ENCODE peak calls at places on chromosomes 4 and X, in seven cellular contexts. J, O, X, U, F, S and M are unnamed samples.
A peak's percentile ranks its signal among the peaks of the same experiment; 100 is the strongest.

GRCh38 chr4:2761035-2761923 is 5.1 kb upstream of the TNIP2 start:
- DNase-seq in S (no peak), O (no peak), J (peak; percentile 52), U (no peak), X (no peak), F (peak; percentile 61), M (peak; percentile 88)

GRCh38 chr4:16034010-16034829 is 49.6 kb downstream of the PROM1 start:
- DNase-seq in U (no peak), O (no peak), J (no peak), S (no peak), F (no peak), X (no peak), M (no peak)

GRCh38 chr4:74218201-74218600 is 60.3 kb downstream of the MTHFD2L start:
- DNase-seq in U (no peak), O (no peak), X (no peak), F (no peak), S (no peak), J (no peak), M (no peak)

GRCh38 chr4:36709986-36710385 is 428.6 kb downstream of the DTHD1 start:
- DNase-seq in F (no peak), X (no peak), S (no peak), O (no peak), U (no peak), J (no peak), M (no peak)

GRCh38 chr4:77493120-77493767 is 112.4 kb upstream of the CXCL13 start:
- DNase-seq in F (no peak), U (no peak), S (no peak), X (no peak), O (no peak), J (no peak), M (no peak)

GRCh38 chr4:38782452-38783108 is at the start of gene TLR10:
- DNase-seq in O (no peak), S (no peak), F (no peak), J (no peak), X (peak; percentile 95), U (peak; percentile 77), M (no peak)

GRCh38 chr4:145823743-145824142 is 114.9 kb downstream of the ZNF827 start:
- DNase-seq in O (no peak), S (no peak), F (no peak), J (no peak), U (no peak), X (no peak), M (no peak)

GRCh38 chr4:78553526-78554060 is 2.0 kb downstream of the ANXA3 start:
- DNase-seq in J (no peak), X (no peak), U (no peak), S (no peak), O (no peak), F (no peak), M (no peak)

GRCh38 chr4:173347467-173347866 is 13.3 kb upstream of the HMGB2 start:
- DNase-seq in U (no peak), J (no peak), S (no peak), O (no peak), F (no peak), X (no peak), M (no peak)

GRCh38 chrX:10797493-10797892 is 177.1 kb upstream of the MID1 start:
- DNase-seq in U (no peak), X (no peak), J (no peak), F (no peak), S (no peak), O (no peak), M (no peak)

GRCh38 chr4:123649644-123650356 is 253.2 kb downstream of the SPRY1 start:
- DNase-seq in U (peak; percentile 38), X (no peak), J (peak; percentile 71), O (no peak), S (no peak), F (no peak), M (no peak)

GRCh38 chr4:133287396-133287795 is 138.3 kb downstream of the PCDH10 start:
- DNase-seq in U (no peak), S (no peak), O (no peak), J (no peak), X (no peak), F (no peak), M (no peak)

GRCh38 chr4:173167793-173168395 is 717 bp upstream of the GALNT7 start:
- DNase-seq in F (peak; percentile 60), U (peak; percentile 67), S (no peak), O (no peak), X (peak; percentile 66), J (peak; percentile 68), M (peak; percentile 71)

GRCh38 chrX:1196436-1196835 is 16.0 kb downstream of the CRLF2 start:
- DNase-seq in J (no peak), O (no peak), X (no peak), S (no peak), U (no peak), F (no peak), M (no peak)

GRCh38 chrX:46587753-46588171 is 14.2 kb downstream of the CHST7 start:
- DNase-seq in J (no peak), X (no peak), U (no peak), S (no peak), O (peak; percentile 17), F (no peak), M (no peak)
- H3K4me3 ChIP-seq in J (no peak overlapping the region), X (peak overlapping the region; percentile 24), U (no peak overlapping the region), S (peak overlapping the region; percentile 38), O (peak overlapping the region; percentile 32), F (no peak overlapping the region), M (no peak overlapping the region)

GRCh38 chr4:87069037-87069742 is 134.4 kb downstream of the AFF1 start:
- DNase-seq in J (no peak), O (no peak), S (no peak), U (no peak), F (no peak), X (no peak), M (no peak)
- H3K4me1 ChIP-seq in J (peaks cover 47% of the 10 kb centered on the region), O (peaks cover 73% of the 10 kb centered on the region), S (peaks cover 6% of the 10 kb centered on the region), U (peaks cover 19% of the 10 kb centered on the region), F (peaks cover 46% of the 10 kb centered on the region), X (peaks cover 63% of the 10 kb centered on the region), M (peaks cover 20% of the 10 kb centered on the region)

GRCh38 chr4:8168232-8168631 is 9.6 kb upstream of the ABLIM2 start:
- DNase-seq in X (no peak), J (no peak), F (no peak), O (no peak), U (no peak), S (no peak), M (no peak)
- TF ChIP-seq CTCF in X (peak; percentile 80), J (no peak), F (peak; percentile 44), O (peak; percentile 26), U (peak; percentile 51), S (no peak), M (no peak)

DNA sequence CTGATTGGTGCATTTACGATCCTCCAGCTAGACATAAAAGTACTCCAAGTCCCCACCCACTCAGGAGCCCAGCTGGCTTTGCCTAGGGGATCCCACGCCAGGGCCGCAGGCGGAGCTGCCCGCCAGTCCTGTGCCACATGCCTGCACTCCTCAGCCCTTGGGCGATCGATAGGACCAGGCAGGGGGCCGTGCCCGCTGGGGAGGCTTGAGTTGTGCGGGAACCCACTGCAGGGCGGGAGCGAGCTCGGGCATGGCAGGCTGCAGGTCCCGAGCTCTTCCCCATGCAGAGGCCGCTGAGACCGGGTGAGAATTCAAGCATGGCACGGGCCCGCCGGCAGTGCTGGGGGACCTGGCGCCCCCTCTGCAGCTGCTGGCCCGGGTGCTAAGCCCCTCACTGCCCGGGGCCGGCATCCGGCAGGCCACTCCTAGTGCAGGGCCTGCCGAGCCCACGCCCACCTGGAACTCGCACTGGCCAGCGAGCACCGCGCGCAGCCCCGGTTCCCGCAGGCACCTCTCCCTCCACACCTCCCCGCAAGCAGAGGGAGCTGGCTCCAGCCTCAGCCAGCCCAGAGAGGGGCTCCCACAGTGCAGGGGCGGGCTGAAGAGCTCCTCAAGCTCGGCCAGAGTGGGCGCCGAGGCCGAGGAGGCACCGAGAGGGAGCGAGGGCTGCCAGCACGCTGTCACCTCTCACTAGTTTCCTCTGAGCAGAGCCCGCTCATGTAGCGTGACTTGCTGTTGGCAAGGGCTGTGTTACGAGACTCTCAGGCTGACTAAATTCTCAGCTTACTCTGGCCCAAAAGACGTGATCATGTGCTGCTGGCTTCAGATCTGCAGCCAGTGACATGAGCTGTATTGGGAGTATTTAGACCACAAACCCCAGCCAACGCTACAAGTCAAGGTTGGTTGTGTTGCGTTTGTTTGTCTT is 87.5 kb downstream of the TRAPPC11 start:
- DNase-seq in J (no peak), O (no peak), F (no peak), X (no peak), U (no peak), S (peak; percentile 7), M (no peak)
- H3K4me3 ChIP-seq in J (no peak overlapping the region), O (no peak overlapping the region), F (no peak overlapping the region), X (no peak overlapping the region), U (no peak overlapping the region), S (no peak overlapping the region), M (no peak overlapping the region)

DNA sequence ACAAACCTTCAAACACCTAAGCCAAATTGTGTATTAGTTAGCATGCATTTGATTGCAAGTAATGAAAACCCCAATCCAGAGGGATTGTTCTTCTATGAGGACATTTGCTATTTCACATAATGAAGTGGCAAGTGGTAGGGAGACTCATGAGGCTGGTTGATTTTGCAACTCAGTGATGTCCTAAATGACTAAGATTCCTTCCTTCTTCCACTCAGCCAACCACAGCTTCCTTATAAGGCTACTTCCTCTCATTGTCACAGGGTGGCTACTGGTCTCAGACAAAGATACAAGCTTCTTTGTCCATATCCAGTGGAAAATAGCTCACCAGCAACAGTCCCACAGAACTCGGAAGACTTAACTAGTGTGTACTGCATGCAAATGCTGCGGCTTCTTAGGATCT is 5.3 kb upstream of the OTC start:
- DNase-seq in J (no peak), O (no peak), X (no peak), U (no peak), F (no peak), S (no peak), M (no peak)
- H3K4me1 ChIP-seq in J (no peaks in the 10 kb centered on the region), O (no peaks in the 10 kb centered on the region), X (no peaks in the 10 kb centered on the region), U (no peaks in the 10 kb centered on the region), F (no peaks in the 10 kb centered on the region), S (no peaks in the 10 kb centered on the region), M (no peaks in the 10 kb centered on the region)

DNA sequence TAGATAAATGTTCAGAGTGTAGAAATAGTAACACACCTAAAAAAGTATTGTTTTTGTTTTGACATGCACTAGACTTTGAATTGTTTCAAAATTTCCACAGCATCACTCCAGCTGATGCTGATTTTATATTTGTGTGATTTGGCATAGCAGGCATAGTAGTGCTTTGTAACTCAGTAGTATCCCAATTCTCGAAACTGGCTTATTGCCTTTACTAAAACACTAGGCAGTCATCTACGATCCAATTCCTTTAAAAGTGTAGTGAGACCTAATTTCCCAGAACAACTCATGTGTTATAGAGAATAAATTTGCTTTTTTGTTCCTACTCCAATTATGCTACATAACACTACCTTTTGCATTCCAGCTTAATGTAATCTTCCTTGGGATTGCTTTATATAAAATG is 797.7 kb downstream of the ADGRL3 start:
- DNase-seq in X (no peak), J (no peak), U (no peak), S (no peak), O (no peak), F (no peak), M (no peak)
- TF ChIP-seq CTCF in X (no peak), J (no peak), U (no peak), S (no peak), O (no peak), F (no peak), M (no peak)

DNA sequence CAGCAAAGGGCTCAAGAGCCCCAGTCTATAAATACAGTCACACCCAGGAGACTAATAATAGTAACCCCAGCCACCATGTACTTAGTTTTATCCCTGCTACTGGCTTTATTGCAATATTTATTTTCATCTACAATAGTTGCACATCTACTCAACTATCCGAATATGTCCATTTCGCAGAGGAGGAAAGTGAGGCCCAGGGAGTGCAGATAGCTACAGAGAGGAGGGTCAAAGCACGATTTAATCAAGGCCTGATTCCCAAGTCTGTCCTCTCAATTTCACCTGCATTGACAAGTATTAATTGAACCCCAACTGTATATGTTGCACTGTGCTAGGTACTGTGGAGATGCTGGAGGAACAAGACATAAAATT is 4.0 kb upstream of the PLP2 start:
- DNase-seq in O (no peak), J (no peak), F (no peak), U (no peak), S (no peak), X (no peak), M (no peak)
- H3K4me3 ChIP-seq in O (peak overlapping the region; percentile 65), J (peak overlapping the region; percentile 49), F (peak overlapping the region; percentile 51), U (no peak overlapping the region), S (peak overlapping the region; percentile 72), X (peak overlapping the region; percentile 62), M (no peak overlapping the region)